ENCODE peak calls at places on chromosomes 2 and 18, in nine cellular contexts. U is tibial artery, S is cardiac muscle cell, N is mammary epithelial cell, B is cardiac fibroblast, G is HFF-Myc, R is GM10248, I is BJ, M is osteocyte. A is an unnamed sample.

GRCh38 chr2:82690757-82691411 is 1768.2 kb downstream of the SUCLG1 start:
- DNase-seq in U (no peak), S (peak; percentile 16), N (no peak), B (peak; percentile 9), G (no peak), R (no peak), I (no peak), M (no peak), A (no peak)

GRCh38 chr2:70750320-70750719 is 17.7 kb downstream of the ADD2 start:
- DNase-seq in U (no peak), S (no peak), N (no peak), B (no peak), G (no peak), R (no peak), I (no peak), M (no peak), A (no peak)

GRCh38 chr2:206158563-206159345 is 490 bp downstream of the NDUFS1 start:
- DNase-seq in U (no peak), S (peak; percentile 42), N (peak; percentile 18), B (peak; percentile 31), G (no peak), R (no peak), I (no peak), M (no peak), A (no peak)

GRCh38 chr18:58581265-58581664 is 47.6 kb downstream of the ALPK2 start:
- DNase-seq in U (no peak), S (peak; percentile 83), N (peak; percentile 94), B (peak; percentile 79), G (no peak), R (no peak), I (peak; percentile 91), M (peak; percentile 88), A (no peak)

GRCh38 chr2:66925128-66925527 is 472.0 kb upstream of the ETAA1 start:
- DNase-seq in U (no peak), S (peak; percentile 67), N (peak; percentile 76), B (peak; percentile 43), G (no peak), R (no peak), I (no peak), M (no peak), A (no peak)

GRCh38 chr2:16650287-16651249 is 15.1 kb downstream of the CYRIA start:
- DNase-seq in U (no peak), S (peak; percentile 75), N (peak; percentile 32), B (peak; percentile 72), G (no peak), R (no peak), I (no peak), M (no peak), A (no peak)

GRCh38 chr2:98601532-98602132 is 6.7 kb downstream of the COA5 start:
- DNase-seq in U (no peak), S (peak; percentile 54), N (peak; percentile 33), B (peak; percentile 56), G (no peak), R (peak; percentile 43), I (no peak), M (no peak), A (peak; percentile 65)

GRCh38 chr2:207042155-207042554 is 102.8 kb downstream of the CPO start:
- DNase-seq in U (no peak), S (no peak), N (no peak), B (no peak), G (no peak), R (no peak), I (no peak), M (no peak), A (no peak)

GRCh38 chr2:226953826-226954225 is 118.0 kb downstream of the RHBDD1 start:
- DNase-seq in U (no peak), S (no peak), N (no peak), B (no peak), G (no peak), R (no peak), I (no peak), M (no peak), A (no peak)

GRCh38 chr2:240220371-240220770 is 79.9 kb upstream of the OTOS start:
- DNase-seq in U (no peak), S (peak; percentile 66), N (peak; percentile 57), B (peak; percentile 69), G (no peak), R (no peak), I (no peak), M (peak; percentile 23), A (no peak)

GRCh38 chr2:239386001-239386670 is 14.7 kb downstream of the HDAC4 start:
- DNase-seq in U (no peak), S (no peak), N (no peak), B (no peak), G (no peak), R (no peak), I (no peak), M (no peak), A (no peak)

GRCh38 chr18:22914633-22915032 is 18.5 kb upstream of the RBBP8 start:
- DNase-seq in U (no peak), S (no peak), N (peak; percentile 32), B (no peak), G (no peak), R (no peak), I (no peak), M (no peak), A (no peak)

GRCh38 chr2:69434753-69435152 is 2.5 kb downstream of the NFU1 start:
- DNase-seq in U (no peak), S (no peak), N (no peak), B (no peak), G (no peak), R (no peak), I (no peak), M (peak; percentile 42), A (no peak)

GRCh38 chr18:58527116-58528010 is 101.5 kb downstream of the ALPK2 start:
- DNase-seq in U (no peak), S (peak; percentile 7), N (no peak), B (peak; percentile 12), G (no peak), R (no peak), I (no peak), M (no peak), A (no peak)

GRCh38 chr2:1656326-1656960 is 87.9 kb downstream of the PXDN start:
- DNase-seq in U (peak; percentile 18), S (no peak), N (no peak), B (no peak), G (no peak), R (no peak), I (no peak), M (peak; percentile 67), A (no peak)

GRCh38 chr2:186718122-186718521 is 24.3 kb downstream of the FAM171B start:
- DNase-seq in U (no peak), S (no peak), N (no peak), B (no peak), G (no peak), R (no peak), I (no peak), M (no peak), A (no peak)

GRCh38 chr2:233882353-233882752 is 14.2 kb upstream of the MSL3B start:
- DNase-seq in U (no peak), S (no peak), N (no peak), B (no peak), G (no peak), R (no peak), I (no peak), M (no peak), A (no peak)

GRCh38 chr18:49920731-49921130 is 107.4 kb upstream of the ACAA2 start:
- DNase-seq in U (no peak), S (no peak), N (peak; percentile 33), B (no peak), G (no peak), R (no peak), I (no peak), M (no peak), A (peak; percentile 48)

GRCh38 chr2:109611467-109612095 is 2.2 kb downstream of the SEPTIN10 start:
- DNase-seq in U (no peak), S (peak; percentile 71), N (peak; percentile 34), B (peak; percentile 71), G (no peak), R (no peak), I (peak; percentile 37), M (no peak), A (no peak)

DNA sequence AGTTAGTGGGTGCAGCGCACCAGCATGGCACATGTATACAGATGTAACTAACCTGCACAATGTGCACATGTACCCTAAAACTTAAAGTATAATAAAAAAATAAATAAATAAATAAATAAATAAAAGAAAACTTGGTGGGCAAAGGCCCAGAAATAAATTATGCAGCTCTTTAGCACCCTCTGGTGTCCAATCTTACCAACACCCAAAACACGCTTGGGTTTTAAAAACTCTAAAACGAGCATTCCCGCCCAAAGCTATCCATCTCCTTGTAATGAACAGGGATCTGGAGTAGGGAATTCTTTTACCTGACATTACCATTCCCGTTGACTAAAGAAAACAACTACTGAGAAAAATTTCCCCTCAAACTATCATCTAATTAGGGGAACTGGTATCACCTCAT is 2005.9 kb upstream of the CELF4 start:
- DNase-seq in U (no peak), S (peak; percentile 54), N (no peak), B (peak; percentile 48), G (no peak), R (peak; percentile 13), I (no peak), M (no peak), A (peak; percentile 41)
- TF ChIP-seq CTCF in U (no peak), S (peak; percentile 30), N (peak; percentile 47), B (peak; percentile 28), G (no peak), R (peak; percentile 36), I (peak; percentile 43), M (peak; percentile 53), A (peak; percentile 34)

GRCh38 chr2:23547725-23548124 is 162.7 kb downstream of the KLHL29 start:
- DNase-seq in U (no peak), S (no peak), N (no peak), B (no peak), G (no peak), R (no peak), I (no peak), M (no peak), A (no peak)
- TF ChIP-seq CTCF in U (no peak), S (no peak), N (no peak), B (no peak), G (no peak), R (no peak), I (no peak), M (no peak), A (no peak)

GRCh38 chr2:96427917-96428316 is 77.2 kb downstream of the NEURL3 start:
- DNase-seq in U (no peak), S (peak; percentile 23), N (peak; percentile 96), B (peak; percentile 22), G (peak; percentile 36), R (no peak), I (peak; percentile 8), M (no peak), A (no peak)
- TF ChIP-seq CTCF in U (no peak), S (no peak), N (no peak), B (no peak), G (no peak), R (no peak), I (no peak), M (no peak), A (no peak)

GRCh38 chr2:114935031-114935430 is 492.6 kb downstream of the DPP10 start:
- DNase-seq in U (no peak), S (no peak), N (no peak), B (no peak), G (no peak), R (no peak), I (no peak), M (no peak), A (no peak)

GRCh38 chr2:114933671-114934241 is 491.3 kb downstream of the DPP10 start:
- DNase-seq in U (no peak), S (no peak), N (no peak), B (no peak), G (no peak), R (no peak), I (no peak), M (no peak), A (no peak)

GRCh38 chr2:114940785-114941458 is 498.5 kb downstream of the DPP10 start:
- DNase-seq in U (no peak), S (no peak), N (no peak), B (no peak), G (no peak), R (no peak), I (no peak), M (no peak), A (no peak)

GRCh38 chr2:114937366-114937930 is 495.0 kb downstream of the DPP10 start:
- DNase-seq in U (no peak), S (no peak), N (no peak), B (no peak), G (no peak), R (no peak), I (no peak), M (no peak), A (no peak)
- TF ChIP-seq CTCF in U (no peak), S (no peak), N (no peak), B (no peak), G (no peak), R (no peak), I (no peak), M (no peak), A (no peak)

A was measured in SK-N-SH.